ENCODE peak calls at places on chromosomes 4 and X, in ten cellular contexts. V is neural progenitor cell; L is H54; U is RPMI7951; S is endothelial cell of umbilical vein; D is activated CD8-positive, alpha-beta T cell treated with anti-CD3 and anti-CD28 coated beads, Interleukin-2, amount 10 ng/mL, durations not matched to agents 7 days and 5 days; C is activated naive CD4-positive, alpha-beta T cell treated with anti-CD3 and anti-CD28 coated beads for 36 hours; E is dorsolateral prefrontal cortex; K is T-cell; R is SW480. F is an unnamed sample.

GRCh38 chrX:138858438-138858837 is 146.9 kb upstream of the FGF13 start:
- DNase-seq in V (no peak), L (peak), U (peak), S (no peak), D (no peak), C (no peak), E (no peak), K (no peak), R (peak), F (no peak)

GRCh38 chrX:154990496-154990895 is 32.0 kb downstream of the F8 start:
- DNase-seq in V (no peak), L (no peak), U (no peak), S (no peak), D (no peak), C (peak), E (no peak), K (no peak), R (no peak), F (no peak)

GRCh38 chr4:6128221-6128871 is 72.0 kb downstream of the JAKMIP1 start:
- DNase-seq in V (peak), L (no peak), U (no peak), S (no peak), D (no peak), C (no peak), E (no peak), K (no peak), R (no peak), F (no peak)

GRCh38 chr4:48178931-48179330 is 44.9 kb upstream of the TXK start:
- DNase-seq in V (no peak), L (no peak), U (no peak), S (no peak), D (no peak), C (no peak), E (no peak), K (no peak), R (no peak), F (no peak)

GRCh38 chrX:40964633-40965586 is 120.3 kb upstream of the USP9X start:
- DNase-seq in V (no peak), L (no peak), U (no peak), S (no peak), D (no peak), C (no peak), E (no peak), K (no peak), R (no peak), F (peak)

GRCh38 chr4:73918058-73918457 is 48.9 kb downstream of the CXCL1 start:
- DNase-seq in V (no peak), L (no peak), U (no peak), S (no peak), D (no peak), C (no peak), E (no peak), K (no peak), R (no peak), F (no peak)

GRCh38 chr4:70688795-70689231 is 481 bp downstream of the UTP3 start:
- DNase-seq in V (peak), L (no peak), U (no peak), S (no peak), D (no peak), C (peak), E (no peak), K (no peak), R (no peak), F (no peak)

GRCh38 chr4:180449395-180449956 is 1793.7 kb upstream of the TENM3 start:
- DNase-seq in V (peak), L (peak), U (no peak), S (no peak), D (peak), C (no peak), E (no peak), K (no peak), R (peak), F (peak)

GRCh38 chr4:148054275-148054674 is 322.4 kb downstream of the ARHGAP10 start:
- DNase-seq in V (no peak), L (no peak), U (no peak), S (peak), D (no peak), C (peak), E (no peak), K (no peak), R (no peak), F (no peak)